ENCODE peak calls at places on chromosomes 3 and 15, in eight cellular contexts. I is GM12891, S is progenitor cell of endocrine pancreas, V is HS-27A, A is K562, E is ureter, M is foreskin fibroblast, Q is transverse colon. N is an unnamed sample.

GRCh38 chr3:114445233-114445632 is 151.4 kb downstream of the TIGIT start:
- DNase-seq in I (no peak), S (no peak), V (no peak), A (no peak), E (no peak), M (no peak), Q (no peak), N (no peak)

GRCh38 chr15:88312941-88313579 is 56.5 kb upstream of the NTRK3 start:
- DNase-seq in I (no peak), S (no peak), V (no peak), A (no peak), E (no peak), M (no peak), Q (no peak), N (no peak)

GRCh38 chr3:179027326-179027900 is 44.2 kb downstream of the ZMAT3 start:
- DNase-seq in I (no peak), S (no peak), V (no peak), A (peak), E (no peak), M (peak), Q (no peak), N (no peak)

GRCh38 chr3:50264964-50265485 is 3.9 kb upstream of the SEMA3B start:
- DNase-seq in I (no peak), S (no peak), V (no peak), A (no peak), E (no peak), M (no peak), Q (peak), N (no peak)

GRCh38 chr15:84606653-84607120 is 5.9 kb downstream of the ZSCAN2 start:
- DNase-seq in I (no peak), S (no peak), V (no peak), A (no peak), E (no peak), M (no peak), Q (peak), N (no peak)

GRCh38 chr15:65246026-65246714 is 34.9 kb upstream of the CILP start:
- DNase-seq in I (no peak), S (no peak), V (no peak), A (no peak), E (no peak), M (no peak), Q (no peak), N (no peak)

GRCh38 chr3:185981621-185982020 is 43.8 kb upstream of the TRA2B start:
- DNase-seq in I (no peak), S (no peak), V (no peak), A (no peak), E (no peak), M (no peak), Q (no peak), N (no peak)

GRCh38 chr3:167091186-167091585 is 288.9 kb downstream of the ZBBX start:
- DNase-seq in I (no peak), S (no peak), V (no peak), A (no peak), E (no peak), M (no peak), Q (no peak), N (no peak)

GRCh38 chr15:47037003-47037402 is 680.3 kb upstream of the SEMA6D start:
- DNase-seq in I (no peak), S (no peak), V (no peak), A (no peak), E (no peak), M (no peak), Q (no peak), N (no peak)

GRCh38 chr3:9778102-9778501 is 8.4 kb upstream of the CAMK1 start:
- DNase-seq in I (no peak), S (no peak), V (no peak), A (peak), E (no peak), M (peak), Q (no peak), N (no peak)

GRCh38 chr15:56933420-56934210 is 15.2 kb downstream of the TCF12 start:
- DNase-seq in I (no peak), S (no peak), V (no peak), A (no peak), E (no peak), M (no peak), Q (no peak), N (no peak)

GRCh38 chr3:8660271-8660731 is 15.7 kb upstream of the SSUH2 start:
- DNase-seq in I (no peak), S (no peak), V (peak), A (no peak), E (no peak), M (no peak), Q (no peak), N (no peak)

GRCh38 chr3:147915057-147915456 is 505.9 kb downstream of the ZIC1 start:
- DNase-seq in I (no peak), S (no peak), V (no peak), A (no peak), E (no peak), M (no peak), Q (no peak), N (no peak)

GRCh38 chr3:62525276-62525675 is 151.9 kb upstream of the FEZF2 start:
- DNase-seq in I (no peak), S (no peak), V (no peak), A (no peak), E (no peak), M (peak), Q (no peak), N (no peak)

N was measured in prostate gland.